ENCODE peak calls at places on chromosomes 11 and 22, in seven cellular contexts. A, Z, E, D, B, Y and G are unnamed samples.
A peak's percentile ranks its signal among the peaks of the same experiment; 100 is the strongest.

GRCh38 chr11:19935507-19935906 is 222.9 kb downstream of the NAV2 start:
- DNase-seq in A (peak; percentile 59), Z (peak; percentile 91), E (no peak), D (no peak), B (no peak), Y (no peak), G (no peak)

GRCh38 chr11:65274734-65275682 is 13.2 kb downstream of the POLA2 start:
- DNase-seq in A (peak; percentile 98), Z (peak; percentile 97), E (peak; percentile 57), D (peak; percentile 41), B (peak; percentile 89), Y (peak; percentile 54), G (no peak)

GRCh38 chr22:37483594-37484114 is 2.5 kb downstream of the MFNG start:
- DNase-seq in A (no peak), Z (no peak), E (no peak), D (no peak), B (no peak), Y (no peak), G (no peak)

GRCh38 chr11:14396289-14396688 is 37.3 kb upstream of the RRAS2 start:
- DNase-seq in A (no peak), Z (no peak), E (no peak), D (no peak), B (no peak), Y (no peak), G (no peak)

GRCh38 chr22:50289942-50290630 is 17.4 kb downstream of the PLXNB2 start:
- DNase-seq in A (no peak), Z (no peak), E (no peak), D (no peak), B (no peak), Y (no peak), G (no peak)

GRCh38 chr11:69010964-69011623 is 2.0 kb downstream of the MRGPRF start:
- DNase-seq in A (peak; percentile 80), Z (peak; percentile 46), E (peak; percentile 80), D (no peak), B (peak; percentile 67), Y (no peak), G (no peak)

GRCh38 chr11:559712-560304 is 730 bp downstream of the LMNTD2 start:
- DNase-seq in A (no peak), Z (no peak), E (no peak), D (no peak), B (peak; percentile 80), Y (peak; percentile 22), G (no peak)

GRCh38 chr11:64848779-64849599 is 4.5 kb upstream of the CDC42BPG start:
- DNase-seq in A (no peak), Z (no peak), E (no peak), D (no peak), B (peak; percentile 89), Y (peak; percentile 85), G (no peak)

GRCh38 chr22:42320463-42321416 is 50.3 kb upstream of the TCF20 start:
- DNase-seq in A (no peak), Z (no peak), E (no peak), D (no peak), B (no peak), Y (no peak), G (no peak)

DNA sequence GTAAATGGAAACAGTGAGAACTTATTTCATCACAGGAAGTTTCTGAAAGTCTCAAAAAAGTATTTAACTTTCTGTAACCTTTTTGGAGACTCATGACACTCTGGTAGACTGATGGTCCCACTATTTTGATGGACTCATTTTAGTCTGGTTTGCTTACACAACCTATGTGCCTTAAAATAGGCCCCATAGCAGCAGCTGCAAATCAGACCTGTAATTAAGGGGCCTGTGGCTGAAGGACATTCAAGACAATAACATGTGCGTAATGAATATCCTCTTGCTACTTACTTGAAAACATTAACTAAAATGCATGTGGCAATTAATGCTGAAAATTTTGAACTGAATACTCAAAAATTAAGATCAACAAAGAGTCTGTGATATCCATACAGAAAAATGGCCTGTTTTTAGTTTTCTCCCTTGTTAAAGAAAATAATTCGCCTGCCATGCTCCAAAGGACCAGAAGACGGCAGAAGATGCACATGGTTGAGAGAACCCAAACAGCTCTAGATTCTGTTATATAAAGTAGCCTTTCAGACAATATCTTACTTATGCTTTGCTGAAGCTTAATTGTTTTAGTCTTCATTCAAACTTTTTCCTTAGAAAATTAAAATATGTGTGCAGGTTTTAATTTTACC is 568.5 kb downstream of the KCNA4 start:
- DNase-seq in A (peak; percentile 71), Z (no peak), E (peak; percentile 9), D (no peak), B (no peak), Y (no peak), G (no peak)
- TF ChIP-seq CTCF in A (peak; percentile 89), Z (peak; percentile 61), E (peak; percentile 78), D (no peak), B (peak; percentile 15), Y (no peak), G (peak; percentile 81)

GRCh38 chr11:66291303-66291705 is 390 bp upstream of the TMEM151A start:
- DNase-seq in A (no peak), Z (no peak), E (no peak), D (no peak), B (no peak), Y (no peak), G (no peak)

GRCh38 chr11:66290332-66290629 is 1.3 kb upstream of the YIF1A start:
- DNase-seq in A (no peak), Z (no peak), E (no peak), D (no peak), B (no peak), Y (no peak), G (no peak)

GRCh38 chr11:66288138-66288865 is 641 bp downstream of the YIF1A start:
- DNase-seq in A (peak; percentile 27), Z (no peak), E (no peak), D (no peak), B (peak; percentile 67), Y (no peak), G (no peak)

GRCh38 chr11:66288866-66289547 is at the start of gene YIF1A:
- DNase-seq in A (peak; percentile 100), Z (peak; percentile 99), E (peak; percentile 97), D (peak; percentile 98), B (peak; percentile 100), Y (peak; percentile 98), G (peak; percentile 99)

DNA sequence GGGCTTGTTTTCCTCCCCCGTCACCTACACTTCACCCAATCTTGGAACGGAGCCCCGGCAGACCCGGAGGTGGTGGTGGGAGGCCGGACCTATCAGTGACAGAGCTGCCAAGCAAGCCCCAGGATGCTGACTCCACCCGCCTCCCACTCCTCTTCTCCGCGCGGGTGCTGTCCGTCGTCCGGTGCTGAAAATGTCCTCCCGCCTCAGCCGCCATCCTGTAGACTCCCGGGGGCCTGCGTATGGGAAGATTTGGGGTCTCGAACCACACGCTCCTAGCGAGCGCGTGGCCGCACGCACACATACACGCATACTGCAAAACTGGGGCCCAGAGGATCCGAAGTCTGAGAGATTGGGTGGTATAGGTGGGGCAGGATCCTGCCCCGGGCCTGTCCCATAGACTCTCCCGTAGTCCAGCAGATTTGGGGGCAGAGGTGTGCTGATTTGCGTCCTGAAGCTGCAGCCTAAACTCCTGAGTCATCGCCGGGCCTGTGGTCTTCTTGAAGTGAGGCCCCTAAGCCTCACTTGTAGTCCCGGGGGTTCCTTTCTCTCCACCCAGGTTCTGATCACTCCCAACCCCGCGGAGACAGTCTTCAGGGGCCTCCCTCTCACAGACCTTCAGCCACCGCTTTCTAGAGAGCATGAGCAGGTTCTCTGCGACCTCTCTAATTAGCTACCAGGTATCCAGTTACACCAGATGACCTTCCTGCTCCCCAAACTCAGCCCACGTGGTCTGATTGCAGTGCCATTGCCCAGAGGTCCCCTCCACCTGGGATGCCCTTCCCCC is 797 bp upstream of the YIF1A start:
- DNase-seq in A (no peak), Z (peak; percentile 33), E (peak; percentile 94), D (peak; percentile 72), B (peak; percentile 79), Y (peak; percentile 77), G (no peak)
- TF ChIP-seq CTCF in A (no peak), Z (no peak), E (no peak), D (no peak), B (no peak), Y (no peak), G (no peak)

DNA sequence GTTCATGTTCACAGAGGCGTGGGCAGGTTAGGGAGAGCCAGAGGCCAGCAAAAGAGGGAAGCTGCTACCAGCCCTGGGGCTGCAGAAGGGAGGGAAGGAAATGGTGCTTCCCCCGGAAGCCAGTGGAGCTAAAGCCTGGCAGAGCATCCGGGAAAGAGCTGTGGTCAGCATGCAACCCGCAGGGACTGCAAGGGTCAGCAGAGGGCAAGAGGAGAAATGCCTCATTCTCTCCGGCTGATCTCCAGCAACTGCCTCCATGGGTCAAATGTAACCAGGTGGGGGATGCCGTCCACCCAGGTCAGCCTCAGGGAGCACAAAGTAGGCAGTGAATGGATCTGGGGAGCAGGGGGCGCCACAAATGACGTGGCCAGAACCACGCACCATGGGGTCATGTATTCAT is 36.9 kb upstream of the PRR5 start:
- DNase-seq in A (no peak), Z (no peak), E (no peak), D (no peak), B (no peak), Y (no peak), G (no peak)
- TF ChIP-seq CTCF in A (no peak), Z (no peak), E (no peak), D (no peak), B (no peak), Y (no peak), G (no peak)

GRCh38 chr22:46013460-46014416 is 36.8 kb upstream of the WNT7B start:
- DNase-seq in A (peak; percentile 97), Z (peak; percentile 85), E (peak; percentile 91), D (peak; percentile 84), B (peak; percentile 97), Y (peak; percentile 82), G (peak; percentile 57)
- TF ChIP-seq CTCF in A (peak; percentile 70), Z (peak; percentile 80), E (peak; percentile 72), D (peak; percentile 77), B (peak; percentile 93), Y (peak; percentile 75), G (peak; percentile 56)

GRCh38 chr11:59221438-59221837 is 8.7 kb upstream of the MPEG1 start:
- DNase-seq in A (peak; percentile 73), Z (peak; percentile 79), E (no peak), D (no peak), B (no peak), Y (no peak), G (no peak)
- TF ChIP-seq CTCF in A (no peak), Z (peak; percentile 27), E (no peak), D (no peak), B (no peak), Y (peak; percentile 33), G (no peak)

DNA sequence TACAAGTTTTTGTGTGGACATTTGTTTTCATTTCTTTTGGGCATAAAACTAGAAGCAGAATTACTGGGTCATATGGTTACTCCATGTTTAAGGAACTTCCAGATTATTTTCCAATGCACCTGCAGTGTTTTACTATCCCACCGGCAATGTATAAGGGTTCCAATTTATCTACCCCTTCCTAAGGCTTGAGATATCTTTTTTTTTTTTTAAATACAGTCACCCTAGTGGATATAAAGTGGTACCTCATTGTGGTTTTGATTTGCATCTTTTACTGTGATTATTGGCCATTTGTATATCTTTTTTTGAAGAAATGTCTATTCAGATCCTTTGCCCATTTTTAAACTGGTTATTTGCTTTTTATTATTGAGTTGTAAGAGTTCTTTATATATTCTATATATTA is 34.6 kb upstream of the UCP3 start:
- DNase-seq in A (no peak), Z (no peak), E (no peak), D (no peak), B (no peak), Y (no peak), G (no peak)
- TF ChIP-seq CTCF in A (no peak), Z (no peak), E (no peak), D (no peak), B (no peak), Y (no peak), G (no peak)

GRCh38 chr11:67691149-67691548 is 16.7 kb upstream of the ALDH3B2 start:
- DNase-seq in A (peak; percentile 19), Z (no peak), E (no peak), D (no peak), B (no peak), Y (no peak), G (no peak)
- TF ChIP-seq CTCF in A (peak; percentile 45), Z (peak; percentile 26), E (no peak), D (peak; percentile 27), B (no peak), Y (no peak), G (no peak)